ENCODE peak calls at places on chromosomes 3 and 15, in five cellular contexts. Q, T, I, W and V are unnamed samples.

GRCh38 chr3:114649331-114649730 is 355.5 kb downstream of the TIGIT start:
- DNase-seq in I (no peak), T (peak; percentile 28), Q (no peak), W (no peak), V (no peak)

GRCh38 chr15:57607570-57608000 is 15.9 kb downstream of the MYZAP start:
- DNase-seq in Q (peak; percentile 33), I (no peak), W (no peak), T (peak; percentile 33), V (no peak)

GRCh38 chr3:197337656-197338055 is 39.2 kb upstream of the DLG1 start:
- DNase-seq in Q (no peak), T (no peak), W (no peak), I (no peak), V (no peak)

GRCh38 chr3:56894912-56895431 is 93.2 kb upstream of the ARHGEF3 start:
- DNase-seq in Q (peak; percentile 76), W (no peak), I (no peak), T (no peak), V (peak; percentile 91)

GRCh38 chr3:27195059-27195458 is 174.1 kb downstream of the NEK10 start:
- DNase-seq in I (no peak), W (no peak), Q (no peak), T (peak; percentile 25), V (no peak)

GRCh38 chr3:38542401-38543298 is 46.5 kb downstream of the EXOG start:
- DNase-seq in Q (no peak), I (no peak), W (no peak), T (no peak), V (no peak)

GRCh38 chr3:187265461-187265955 is 26.0 kb downstream of the MASP1 start:
- DNase-seq in I (peak; percentile 90), T (peak; percentile 94), W (no peak), Q (no peak), V (no peak)

GRCh38 chr15:90225047-90225446 is 8.7 kb downstream of the CIB1 start:
- DNase-seq in I (no peak), Q (no peak), T (no peak), W (no peak), V (no peak)

GRCh38 chr15:39608741-39609140 is 27.9 kb downstream of the THBS1 start:
- DNase-seq in I (no peak), W (no peak), Q (no peak), T (no peak), V (no peak)